ENCODE peak calls at places on chromosome 14, in eight cellular contexts. Z is activated CD4-positive, alpha-beta T cell treated with anti-CD3 and anti-CD28 coated beads, Interleukin-2, amount 10 ng/mL, durations not matched to agents 7 days and 5 days; P is CD4-positive, alpha-beta T cell; A is lung; T is heart right ventricle; R is hippocampal formation; X is ELR; S is right cardiac atrium. K is an unnamed sample.

GRCh38 chr14:68580096-68580640 is 212.7 kb downstream of the ZFP36L1 start:
- DNase-seq in Z (no peak), P (no peak), A (no peak), T (no peak), R (no peak), X (no peak), S (no peak), K (no peak)

GRCh38 chr14:91891721-91892220 is 24.4 kb upstream of the TC2N start:
- DNase-seq in Z (no peak), P (no peak), A (no peak), T (no peak), R (peak), X (no peak), S (no peak), K (no peak)

GRCh38 chr14:95776798-95777615 is 63.1 kb upstream of the TCL1A start:
- DNase-seq in Z (no peak), P (no peak), A (no peak), T (no peak), R (no peak), X (no peak), S (no peak), K (no peak)

GRCh38 chr14:94376976-94377865 is 11.2 kb downstream of the SERPINA1 start:
- DNase-seq in Z (no peak), P (no peak), A (no peak), T (no peak), R (no peak), X (peak), S (no peak), K (no peak)

GRCh38 chr14:23621204-23621931 is 14.8 kb upstream of the DHRS2 start:
- DNase-seq in Z (no peak), P (no peak), A (no peak), T (no peak), R (no peak), X (no peak), S (no peak), K (no peak)

GRCh38 chr14:53295985-53296582 is 143.0 kb upstream of the DDHD1 start:
- DNase-seq in Z (peak), P (peak), A (no peak), T (no peak), R (peak), X (peak), S (no peak), K (peak)

GRCh38 chr14:51715742-51716141 is 64.0 kb downstream of the FRMD6 start:
- DNase-seq in Z (no peak), P (no peak), A (no peak), T (no peak), R (no peak), X (no peak), S (no peak), K (no peak)

GRCh38 chr14:31898835-31899528 is 178.1 kb upstream of the ARHGAP5 start:
- DNase-seq in Z (no peak), P (no peak), A (no peak), T (no peak), R (no peak), X (no peak), S (no peak), K (no peak)

GRCh38 chr14:59359451-59360124 is 105.6 kb downstream of the GPR135 start:
- DNase-seq in Z (no peak), P (no peak), A (no peak), T (no peak), R (no peak), X (no peak), S (no peak), K (no peak)

GRCh38 chr14:36028218-36028617 is 148.3 kb downstream of the PTCSC3 start:
- DNase-seq in Z (no peak), P (no peak), A (no peak), T (no peak), R (no peak), X (peak), S (no peak), K (no peak)

GRCh38 chr14:99119554-99119953 is 152.4 kb downstream of the BCL11B start:
- DNase-seq in Z (no peak), P (no peak), A (peak), T (no peak), R (no peak), X (no peak), S (no peak), K (no peak)

GRCh38 chr14:100313464-100314230 is 7.4 kb upstream of the SLC25A29 start:
- DNase-seq in Z (no peak), P (no peak), A (no peak), T (no peak), R (no peak), X (no peak), S (no peak), K (no peak)